ENCODE peak calls at places on chromosome 20, in six cellular contexts. L is choroid plexus epithelial cell, E is neural crest cell, T is mucosa of descending colon, I is adrenal gland, U is suprapubic skin. J is an unnamed sample.

GRCh38 chr20:46787986-46788762 is 78.7 kb downstream of the SLC2A10 start:
- DNase-seq in L (no peak), E (no peak), T (no peak), I (no peak), U (no peak), J (no peak)

GRCh38 chr20:34364013-34364382 is 925 bp downstream of the ITCH start:
- DNase-seq in L (peak), E (no peak), T (no peak), I (peak), U (no peak), J (peak)

GRCh38 chr20:17083738-17084137 is 143.1 kb upstream of the PCSK2 start:
- DNase-seq in L (no peak), E (peak), T (no peak), I (no peak), U (no peak), J (peak)

GRCh38 chr20:64253000-64253383 is 2.6 kb upstream of the PCMTD2 start:
- DNase-seq in L (no peak), E (no peak), T (no peak), I (no peak), U (no peak), J (no peak)

GRCh38 chr20:5714261-5715041 is 35.8 kb upstream of the SHLD1 start:
- DNase-seq in L (peak), E (no peak), T (no peak), I (peak), U (no peak), J (no peak)

GRCh38 chr20:26163890-26164289 is 467.2 kb upstream of the ZNF337 start:
- DNase-seq in L (peak), E (no peak), T (no peak), I (no peak), U (no peak), J (peak)

GRCh38 chr20:41601742-41602141 is 16.4 kb downstream of the CHD6 start:
- DNase-seq in L (no peak), E (no peak), T (no peak), I (no peak), U (no peak), J (no peak)

GRCh38 chr20:59428006-59428405 is 127.6 kb downstream of the EDN3 start:
- DNase-seq in L (no peak), E (no peak), T (no peak), I (no peak), U (no peak), J (no peak)

GRCh38 chr20:44861547-44862006 is 23.9 kb upstream of the YWHAB start:
- DNase-seq in L (peak), E (no peak), T (no peak), I (peak), U (no peak), J (peak)

GRCh38 chr20:41573955-41574354 is 44.2 kb downstream of the CHD6 start:
- DNase-seq in L (no peak), E (no peak), T (no peak), I (no peak), U (no peak), J (no peak)

GRCh38 chr20:17665756-17666155 is 16.3 kb downstream of the RRBP1 start:
- DNase-seq in L (no peak), E (no peak), T (no peak), I (no peak), U (no peak), J (no peak)

GRCh38 chr20:46013826-46014516 is 5.3 kb downstream of the MMP9 start:
- DNase-seq in L (peak), E (peak), T (peak), I (peak), U (no peak), J (peak)

GRCh38 chr20:39289316-39289715 is 327.2 kb downstream of the DHX35 start:
- DNase-seq in L (no peak), E (no peak), T (no peak), I (peak), U (no peak), J (peak)

GRCh38 chr20:63966944-63967322 is 2.8 kb downstream of the ZNF512B start:
- DNase-seq in L (no peak), E (no peak), T (no peak), I (no peak), U (no peak), J (no peak)

GRCh38 chr20:43853174-43853803 is 61.4 kb upstream of the TOX2 start:
- DNase-seq in L (no peak), E (no peak), T (no peak), I (no peak), U (no peak), J (peak)

GRCh38 chr20:17226410-17227198 is at the start of gene PCSK2:
- DNase-seq in L (peak), E (peak), T (peak), I (peak), U (no peak), J (no peak)

GRCh38 chr20:5081196-5081595 is 38.6 kb downstream of the PCNA start:
- DNase-seq in L (no peak), E (no peak), T (no peak), I (no peak), U (no peak), J (no peak)

GRCh38 chr20:46802696-46803445 is 91.8 kb upstream of the EYA2 start:
- DNase-seq in L (no peak), E (no peak), T (no peak), I (no peak), U (no peak), J (no peak)

GRCh38 chr20:25148181-25148981 is 47.1 kb upstream of the ENTPD6 start:
- DNase-seq in L (peak), E (no peak), T (peak), I (peak), U (no peak), J (no peak)

GRCh38 chr20:45917790-45918141 is 5.8 kb upstream of the PLTP start:
- DNase-seq in L (peak), E (no peak), T (no peak), I (no peak), U (no peak), J (no peak)

GRCh38 chr20:62487-62886 is 25.0 kb upstream of the DEFB125 start:
- DNase-seq in L (no peak), E (no peak), T (no peak), I (no peak), U (no peak), J (no peak)

GRCh38 chr20:1005452-1006027 is 3.4 kb upstream of the RSPO4 start:
- DNase-seq in L (peak), E (no peak), T (peak), I (no peak), U (no peak), J (peak)

GRCh38 chr20:63461364-63461763 is 11.1 kb downstream of the KCNQ2 start:
- DNase-seq in L (peak), E (no peak), T (no peak), I (no peak), U (no peak), J (peak)

GRCh38 chr20:8305449-8305978 is 173.4 kb downstream of the PLCB1 start:
- DNase-seq in L (peak), E (peak), T (peak), I (peak), U (no peak), J (peak)

GRCh38 chr20:8532169-8532568 is 400.1 kb downstream of the PLCB1 start:
- DNase-seq in L (no peak), E (no peak), T (no peak), I (no peak), U (no peak), J (no peak)

GRCh38 chr20:21615617-21616080 is 89.8 kb upstream of the PAX1 start:
- DNase-seq in L (peak), E (peak), T (peak), I (peak), U (no peak), J (peak)

GRCh38 chr20:38873050-38873581 is 53.1 kb upstream of the FAM83D start:
- DNase-seq in L (no peak), E (no peak), T (no peak), I (no peak), U (no peak), J (no peak)

GRCh38 chr20:40706977-40707582 is 18.0 kb upstream of the MAFB start:
- DNase-seq in L (no peak), E (no peak), T (no peak), I (no peak), U (no peak), J (no peak)

GRCh38 chr20:21968486-21968885 is 263.0 kb downstream of the PAX1 start:
- DNase-seq in L (no peak), E (no peak), T (no peak), I (no peak), U (no peak), J (no peak)

GRCh38 chr20:43404880-43405279 is 52.8 kb upstream of the SRSF6 start:
- DNase-seq in L (no peak), E (no peak), T (no peak), I (no peak), U (no peak), J (peak)

GRCh38 chr20:3796477-3797225 is 541 bp downstream of the CDC25B start:
- DNase-seq in L (no peak), E (no peak), T (peak), I (no peak), U (no peak), J (peak)

GRCh38 chr20:24895898-24896658 is 53.0 kb upstream of the CST7 start:
- DNase-seq in L (no peak), E (no peak), T (no peak), I (no peak), U (no peak), J (no peak)

GRCh38 chr20:19812696-19813095 is 54.6 kb downstream of the RIN2 start:
- DNase-seq in L (no peak), E (no peak), T (no peak), I (no peak), U (no peak), J (no peak)

GRCh38 chr20:9241232-9241692 is 172.4 kb downstream of the PLCB4 start:
- DNase-seq in L (peak), E (no peak), T (no peak), I (no peak), U (no peak), J (peak)

GRCh38 chr20:23224806-23225205 is 125.8 kb upstream of the NXT1 start:
- DNase-seq in L (no peak), E (no peak), T (no peak), I (peak), U (no peak), J (no peak)
- TF ChIP-seq CTCF in L (no peak), E (no peak), T (no peak), I (no peak), U (no peak), J (no peak)

DNA sequence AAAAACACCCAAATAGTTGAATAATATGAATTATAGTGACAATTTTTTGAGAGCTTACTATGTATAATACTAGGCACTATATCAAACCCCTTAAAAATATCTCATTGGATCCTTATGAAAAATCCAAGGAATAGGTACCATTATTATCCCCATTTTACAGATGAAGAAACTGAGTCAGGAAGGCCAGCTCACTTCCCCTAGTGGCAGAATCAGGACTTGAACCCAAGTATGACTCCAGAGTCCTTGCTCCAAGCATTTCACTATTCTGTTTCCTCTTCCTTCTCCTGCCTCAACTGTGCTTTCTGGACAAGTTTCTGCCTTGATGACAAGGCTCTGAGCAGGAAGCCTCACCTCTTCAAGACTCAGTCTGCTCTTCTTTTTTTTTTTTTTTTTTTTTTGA is 10.8 kb upstream of the PARD6B start:
- DNase-seq in L (no peak), E (no peak), T (no peak), I (no peak), U (no peak), J (no peak)
- TF ChIP-seq CTCF in L (no peak), E (peak), T (no peak), I (no peak), U (no peak), J (no peak)

GRCh38 chr20:37518059-37518458 is 3.0 kb upstream of the NNAT start:
- DNase-seq in L (no peak), E (no peak), T (no peak), I (peak), U (no peak), J (no peak)
- TF ChIP-seq CTCF in L (no peak), E (no peak), T (no peak), I (no peak), U (no peak), J (no peak)

GRCh38 chr20:48701702-48702101 is 126.1 kb downstream of the PREX1 start:
- DNase-seq in L (no peak), E (no peak), T (no peak), I (no peak), U (no peak), J (no peak)

GRCh38 chr20:48697845-48698491 is 129.8 kb downstream of the PREX1 start:
- DNase-seq in L (peak), E (no peak), T (peak), I (peak), U (no peak), J (peak)

GRCh38 chr20:48695738-48696137 is 132.1 kb downstream of the PREX1 start:
- DNase-seq in L (no peak), E (no peak), T (no peak), I (no peak), U (no peak), J (no peak)

GRCh38 chr20:48695255-48695654 is 132.5 kb downstream of the PREX1 start:
- DNase-seq in L (no peak), E (no peak), T (no peak), I (no peak), U (no peak), J (no peak)

GRCh38 chr20:48698507-48699267 is 129.1 kb downstream of the PREX1 start:
- DNase-seq in L (no peak), E (no peak), T (no peak), I (no peak), U (no peak), J (peak)
- TF ChIP-seq CTCF in L (peak), E (no peak), T (no peak), I (no peak), U (no peak), J (no peak)

GRCh38 chr20:2207770-2208097 is 88.1 kb upstream of the TGM3 start:
- DNase-seq in L (no peak), E (no peak), T (no peak), I (no peak), U (no peak), J (no peak)

GRCh38 chr20:2208897-2209296 is 86.9 kb upstream of the TGM3 start:
- DNase-seq in L (no peak), E (no peak), T (no peak), I (no peak), U (no peak), J (no peak)

GRCh38 chr20:2203436-2203835 is 92.4 kb upstream of the TGM3 start:
- DNase-seq in L (no peak), E (no peak), T (no peak), I (no peak), U (no peak), J (no peak)

GRCh38 chr20:2204021-2204420 is 91.8 kb upstream of the TGM3 start:
- DNase-seq in L (no peak), E (no peak), T (no peak), I (no peak), U (no peak), J (no peak)

DNA sequence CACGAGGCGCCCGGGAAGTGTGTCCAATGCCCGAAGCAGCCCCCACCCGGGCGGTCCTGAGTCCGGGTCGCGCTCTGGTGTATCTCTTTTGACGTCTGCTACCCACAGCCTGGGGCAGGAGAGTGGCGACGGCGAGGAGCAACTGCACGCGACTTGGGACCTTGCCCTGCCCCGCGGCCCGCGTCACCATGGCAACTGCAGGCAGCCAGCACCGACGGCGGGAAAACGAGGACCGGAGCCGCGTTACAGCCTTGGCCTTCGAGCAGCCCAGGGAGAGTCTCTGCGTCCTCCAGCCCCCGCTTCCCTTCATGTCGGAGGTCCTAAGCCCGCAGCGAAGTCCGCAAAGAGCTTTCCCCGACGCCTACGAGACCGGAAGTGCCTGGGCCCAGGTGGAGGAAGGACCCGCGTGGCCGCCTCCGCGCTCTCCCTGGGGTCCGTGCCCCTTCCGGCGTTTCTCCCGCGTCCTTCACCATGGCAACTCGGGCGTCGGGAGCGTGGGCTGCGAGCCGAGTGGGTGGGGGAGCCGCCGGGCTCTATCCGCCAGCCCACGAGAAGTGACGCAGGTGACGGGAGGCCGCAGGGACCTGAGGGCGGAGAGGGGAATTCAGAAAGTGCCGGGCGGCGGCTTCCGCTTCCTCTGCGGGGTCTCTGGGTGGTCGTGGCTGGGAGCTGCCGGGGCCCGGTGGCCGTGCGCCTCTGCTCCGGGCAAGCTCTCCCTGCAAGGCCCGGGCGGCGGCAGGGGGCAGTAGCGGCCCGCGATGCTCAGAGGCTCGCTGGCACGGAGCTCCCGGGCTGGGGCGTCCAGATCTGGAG is 88.6 kb upstream of the TGM3 start:
- DNase-seq in L (peak), E (peak), T (peak), I (peak), U (peak), J (peak)
- TF ChIP-seq CTCF in L (peak), E (peak), T (peak), I (peak), U (peak), J (peak)

GRCh38 chr20:11906626-11907480 is 10.8 kb upstream of the BTBD3 start:
- DNase-seq in L (no peak), E (no peak), T (no peak), I (no peak), U (no peak), J (peak)

GRCh38 chr20:11907621-11908020 is 10.1 kb upstream of the BTBD3 start:
- DNase-seq in L (no peak), E (no peak), T (no peak), I (no peak), U (no peak), J (peak)

GRCh38 chr20:11917663-11918062 is at the start of gene BTBD3:
- DNase-seq in L (peak), E (no peak), T (peak), I (peak), U (no peak), J (no peak)

GRCh38 chr20:11912664-11913415 is 4.9 kb upstream of the BTBD3 start:
- DNase-seq in L (no peak), E (no peak), T (no peak), I (no peak), U (no peak), J (no peak)

DNA sequence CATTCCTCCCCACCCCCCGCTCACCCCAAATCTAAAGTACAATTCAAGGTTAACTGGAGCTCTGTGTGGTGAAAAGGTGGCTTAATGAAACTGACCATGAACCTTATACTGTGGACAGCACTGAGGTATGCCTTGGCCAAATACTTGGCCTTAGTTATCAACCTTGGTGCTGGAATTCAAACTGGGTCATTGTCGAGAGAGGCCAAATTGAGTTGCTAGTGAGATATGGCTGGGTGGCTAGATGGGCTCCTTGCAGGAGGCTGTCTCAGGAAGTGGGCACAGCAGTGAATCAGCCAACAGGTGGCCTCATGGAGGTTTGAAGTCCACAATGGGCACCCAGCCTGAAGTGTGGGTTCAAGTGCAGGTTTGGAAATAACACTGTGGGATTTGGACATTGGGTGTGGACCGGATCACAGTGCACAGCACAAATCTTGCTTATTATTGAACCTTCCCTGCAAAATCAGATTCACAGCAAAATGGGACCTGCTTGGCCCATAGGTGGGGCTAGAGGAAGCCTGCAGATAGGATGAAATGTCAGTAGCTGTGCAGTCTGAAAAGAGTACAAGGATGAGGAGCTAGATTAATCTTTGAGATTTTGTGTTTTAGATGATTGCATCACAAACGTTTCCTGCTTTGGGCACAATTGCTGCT is 5.6 kb upstream of the BTBD3 start:
- DNase-seq in L (peak), E (no peak), T (no peak), I (no peak), U (no peak), J (peak)
- TF ChIP-seq CTCF in L (peak), E (peak), T (peak), I (peak), U (peak), J (peak)

GRCh38 chr20:36399969-36400545 is 93.9 kb downstream of the DLGAP4 start:
- DNase-seq in L (no peak), E (no peak), T (no peak), I (no peak), U (no peak), J (no peak)
- TF ChIP-seq CTCF in L (no peak), E (no peak), T (no peak), I (no peak), U (no peak), J (no peak)

GRCh38 chr20:35514371-35514960 is 15.0 kb downstream of the C20orf173 start:
- DNase-seq in L (no peak), E (no peak), T (no peak), I (no peak), U (no peak), J (no peak)
- TF ChIP-seq CTCF in L (no peak), E (no peak), T (no peak), I (no peak), U (no peak), J (no peak)

J was measured in MCF 10A.